ENCODE peak calls at places on chromosomes 16 and 17, in five cellular contexts. One of them, this sample, is unnamed.

GRCh38 chr17:78142113-78142861 is 3.9 kb upstream of the C17orf99 start:
- DNase-seq in GM13977: no peak
- DNase-seq in cardiac muscle cell: no peak
- DNase-seq in T-helper 1 cell: no peak
- DNase-seq in endodermal cell: peak; percentile 80
- DNase-seq in this sample: no peak

GRCh38 chr16:66977341-66978113 is 10.9 kb upstream of the CES4A start:
- DNase-seq in GM13977: peak; percentile 91
- DNase-seq in cardiac muscle cell: peak; percentile 89
- DNase-seq in T-helper 1 cell: peak; percentile 77
- DNase-seq in endodermal cell: peak; percentile 97
- DNase-seq in this sample: peak; percentile 74

GRCh38 chr17:75632863-75633483 is at the start of gene SMIM5:
- DNase-seq in GM13977: peak; percentile 96
- DNase-seq in cardiac muscle cell: peak; percentile 85
- DNase-seq in T-helper 1 cell: peak; percentile 58
- DNase-seq in endodermal cell: peak; percentile 98
- DNase-seq in this sample: peak; percentile 81

GRCh38 chr17:56830726-56831363 is 2.9 kb downstream of the C17orf67 start:
- DNase-seq in GM13977: no peak
- DNase-seq in cardiac muscle cell: no peak
- DNase-seq in T-helper 1 cell: no peak
- DNase-seq in endodermal cell: no peak
- DNase-seq in this sample: no peak

GRCh38 chr17:35052240-35052608 is 11.3 kb downstream of the RFFL start:
- DNase-seq in GM13977: no peak
- DNase-seq in cardiac muscle cell: no peak
- DNase-seq in T-helper 1 cell: no peak
- DNase-seq in endodermal cell: no peak
- DNase-seq in this sample: no peak

GRCh38 chr17:78712043-78712442 is 70.0 kb downstream of the CYTH1 start:
- DNase-seq in GM13977: no peak
- DNase-seq in cardiac muscle cell: no peak
- DNase-seq in T-helper 1 cell: no peak
- DNase-seq in endodermal cell: no peak
- DNase-seq in this sample: no peak

GRCh38 chr16:28098959-28099945 is 35.7 kb upstream of the GSG1L start:
- DNase-seq in GM13977: no peak
- DNase-seq in cardiac muscle cell: no peak
- DNase-seq in T-helper 1 cell: no peak
- DNase-seq in endodermal cell: no peak
- DNase-seq in this sample: no peak

GRCh38 chr17:65638221-65638940 is 76.9 kb upstream of the AXIN2 start:
- DNase-seq in GM13977: no peak
- DNase-seq in cardiac muscle cell: no peak
- DNase-seq in T-helper 1 cell: no peak
- DNase-seq in endodermal cell: no peak
- DNase-seq in this sample: no peak

GRCh38 chr16:27232061-27232841 is 28.9 kb downstream of the KDM8 start:
- DNase-seq in GM13977: no peak
- DNase-seq in cardiac muscle cell: no peak
- DNase-seq in T-helper 1 cell: no peak
- DNase-seq in endodermal cell: no peak
- DNase-seq in this sample: no peak

GRCh38 chr16:70635356-70636016 is 10.9 kb upstream of the IL34 start:
- DNase-seq in GM13977: no peak
- DNase-seq in cardiac muscle cell: no peak
- DNase-seq in T-helper 1 cell: no peak
- DNase-seq in endodermal cell: no peak
- DNase-seq in this sample: peak; percentile 79

GRCh38 chr16:87056083-87056482 is 261.1 kb downstream of the C16orf95 start:
- DNase-seq in GM13977: no peak
- DNase-seq in cardiac muscle cell: no peak
- DNase-seq in T-helper 1 cell: no peak
- DNase-seq in endodermal cell: peak; percentile 41
- DNase-seq in this sample: no peak

GRCh38 chr16:54504372-54504771 is 217.8 kb upstream of the IRX3 start:
- DNase-seq in GM13977: no peak
- DNase-seq in cardiac muscle cell: peak; percentile 36
- DNase-seq in T-helper 1 cell: no peak
- DNase-seq in endodermal cell: no peak
- DNase-seq in this sample: no peak

GRCh38 chr17:40471856-40472732 is 28.8 kb downstream of the IGFBP4 start:
- DNase-seq in GM13977: no peak
- DNase-seq in cardiac muscle cell: no peak
- DNase-seq in T-helper 1 cell: no peak
- DNase-seq in endodermal cell: no peak
- DNase-seq in this sample: no peak

GRCh38 chr16:78763821-78764440 is 664.5 kb downstream of the WWOX start:
- DNase-seq in GM13977: no peak
- DNase-seq in cardiac muscle cell: no peak
- DNase-seq in T-helper 1 cell: no peak
- DNase-seq in endodermal cell: no peak
- DNase-seq in this sample: no peak